ENCODE peak calls at places on chromosomes 1 and 21, in nine cellular contexts. One of them, this sample, is unnamed.

GRCh38 chr1:6259491-6260362 is 1.2 kb downstream of the GPR153 start:
- DNase-seq in adrenal gland: peak
- DNase-seq in DND-41: peak
- DNase-seq in heart right ventricle: peak
- DNase-seq in foreskin fibroblast: peak
- DNase-seq in heart left ventricle: peak
- DNase-seq in tibial nerve: peak
- DNase-seq in fibroblast of lung: peak
- DNase-seq in astrocyte of the cerebellum: no peak
- DNase-seq in this sample: peak

GRCh38 chr1:211324992-211325775 is 1.4 kb upstream of the TRAF5 start:
- DNase-seq in adrenal gland: no peak
- DNase-seq in DND-41: no peak
- DNase-seq in heart right ventricle: no peak
- DNase-seq in foreskin fibroblast: no peak
- DNase-seq in heart left ventricle: no peak
- DNase-seq in tibial nerve: no peak
- DNase-seq in fibroblast of lung: no peak
- DNase-seq in astrocyte of the cerebellum: no peak
- DNase-seq in this sample: no peak

GRCh38 chr1:116569776-116570357 is 959 bp downstream of the CD58 start:
- DNase-seq in adrenal gland: peak
- DNase-seq in DND-41: peak
- DNase-seq in heart right ventricle: peak
- DNase-seq in foreskin fibroblast: no peak
- DNase-seq in heart left ventricle: peak
- DNase-seq in tibial nerve: peak
- DNase-seq in fibroblast of lung: peak
- DNase-seq in astrocyte of the cerebellum: no peak
- DNase-seq in this sample: no peak

GRCh38 chr1:48006318-48006717 is 9.1 kb upstream of the TRABD2B start:
- DNase-seq in adrenal gland: no peak
- DNase-seq in DND-41: no peak
- DNase-seq in heart right ventricle: no peak
- DNase-seq in foreskin fibroblast: no peak
- DNase-seq in heart left ventricle: no peak
- DNase-seq in tibial nerve: no peak
- DNase-seq in fibroblast of lung: no peak
- DNase-seq in astrocyte of the cerebellum: no peak
- DNase-seq in this sample: no peak

GRCh38 chr21:45908536-45909237 is 72.9 kb upstream of the COL6A1 start:
- DNase-seq in adrenal gland: no peak
- DNase-seq in DND-41: no peak
- DNase-seq in heart right ventricle: no peak
- DNase-seq in foreskin fibroblast: no peak
- DNase-seq in heart left ventricle: no peak
- DNase-seq in tibial nerve: no peak
- DNase-seq in fibroblast of lung: no peak
- DNase-seq in astrocyte of the cerebellum: no peak
- DNase-seq in this sample: no peak

GRCh38 chr1:206445116-206445515 is 25.2 kb upstream of the IKBKE start:
- DNase-seq in adrenal gland: peak
- DNase-seq in DND-41: no peak
- DNase-seq in heart right ventricle: peak
- DNase-seq in foreskin fibroblast: peak
- DNase-seq in heart left ventricle: peak
- DNase-seq in tibial nerve: peak
- DNase-seq in fibroblast of lung: peak
- DNase-seq in astrocyte of the cerebellum: no peak
- DNase-seq in this sample: no peak

GRCh38 chr1:186747661-186748060 is 67.4 kb upstream of the PTGS2 start:
- DNase-seq in adrenal gland: no peak
- DNase-seq in DND-41: no peak
- DNase-seq in heart right ventricle: no peak
- DNase-seq in foreskin fibroblast: no peak
- DNase-seq in heart left ventricle: no peak
- DNase-seq in tibial nerve: no peak
- DNase-seq in fibroblast of lung: no peak
- DNase-seq in astrocyte of the cerebellum: no peak
- DNase-seq in this sample: no peak

GRCh38 chr1:175871647-175872046 is 128.3 kb upstream of the TNR start:
- DNase-seq in adrenal gland: no peak
- DNase-seq in DND-41: no peak
- DNase-seq in heart right ventricle: no peak
- DNase-seq in foreskin fibroblast: no peak
- DNase-seq in heart left ventricle: no peak
- DNase-seq in tibial nerve: no peak
- DNase-seq in fibroblast of lung: no peak
- DNase-seq in astrocyte of the cerebellum: no peak
- DNase-seq in this sample: no peak

GRCh38 chr1:93442276-93442675 is 5.6 kb upstream of the FNBP1L start:
- DNase-seq in adrenal gland: no peak
- DNase-seq in DND-41: no peak
- DNase-seq in heart right ventricle: no peak
- DNase-seq in foreskin fibroblast: peak
- DNase-seq in heart left ventricle: no peak
- DNase-seq in tibial nerve: no peak
- DNase-seq in fibroblast of lung: no peak
- DNase-seq in astrocyte of the cerebellum: no peak
- DNase-seq in this sample: no peak

GRCh38 chr1:176880954-176881595 is 283.4 kb downstream of the ASTN1 start:
- DNase-seq in adrenal gland: peak
- DNase-seq in DND-41: peak
- DNase-seq in heart right ventricle: peak
- DNase-seq in foreskin fibroblast: peak
- DNase-seq in heart left ventricle: peak
- DNase-seq in tibial nerve: peak
- DNase-seq in fibroblast of lung: peak
- DNase-seq in astrocyte of the cerebellum: peak
- DNase-seq in this sample: peak

GRCh38 chr21:32803651-32804050 is 32.1 kb upstream of the PAXBP1 start:
- DNase-seq in adrenal gland: no peak
- DNase-seq in DND-41: no peak
- DNase-seq in heart right ventricle: no peak
- DNase-seq in foreskin fibroblast: peak
- DNase-seq in heart left ventricle: no peak
- DNase-seq in tibial nerve: no peak
- DNase-seq in fibroblast of lung: peak
- DNase-seq in astrocyte of the cerebellum: no peak
- DNase-seq in this sample: peak

GRCh38 chr1:204435246-204435885 is 23.7 kb upstream of the PPP1R15B start:
- DNase-seq in adrenal gland: peak
- DNase-seq in DND-41: no peak
- DNase-seq in heart right ventricle: no peak
- DNase-seq in foreskin fibroblast: peak
- DNase-seq in heart left ventricle: no peak
- DNase-seq in tibial nerve: no peak
- DNase-seq in fibroblast of lung: peak
- DNase-seq in astrocyte of the cerebellum: no peak
- DNase-seq in this sample: no peak

GRCh38 chr1:185825556-185825955 is 91.4 kb downstream of the HMCN1 start:
- DNase-seq in adrenal gland: no peak
- DNase-seq in DND-41: no peak
- DNase-seq in heart right ventricle: no peak
- DNase-seq in foreskin fibroblast: no peak
- DNase-seq in heart left ventricle: no peak
- DNase-seq in tibial nerve: no peak
- DNase-seq in fibroblast of lung: peak
- DNase-seq in astrocyte of the cerebellum: peak
- DNase-seq in this sample: peak

GRCh38 chr1:223203011-223203410 is 60.0 kb upstream of the TLR5 start:
- DNase-seq in adrenal gland: no peak
- DNase-seq in DND-41: peak
- DNase-seq in heart right ventricle: no peak
- DNase-seq in foreskin fibroblast: no peak
- DNase-seq in heart left ventricle: no peak
- DNase-seq in tibial nerve: no peak
- DNase-seq in fibroblast of lung: no peak
- DNase-seq in astrocyte of the cerebellum: no peak
- DNase-seq in this sample: no peak

GRCh38 chr21:41830145-41830707 is 48.9 kb downstream of the PRDM15 start:
- DNase-seq in adrenal gland: no peak
- DNase-seq in DND-41: no peak
- DNase-seq in heart right ventricle: no peak
- DNase-seq in foreskin fibroblast: no peak
- DNase-seq in heart left ventricle: no peak
- DNase-seq in tibial nerve: no peak
- DNase-seq in fibroblast of lung: no peak
- DNase-seq in astrocyte of the cerebellum: no peak
- DNase-seq in this sample: no peak

GRCh38 chr1:226754097-226754496 is 15.0 kb upstream of the ITPKB start:
- DNase-seq in adrenal gland: no peak
- DNase-seq in DND-41: no peak
- DNase-seq in heart right ventricle: no peak
- DNase-seq in foreskin fibroblast: no peak
- DNase-seq in heart left ventricle: no peak
- DNase-seq in tibial nerve: no peak
- DNase-seq in fibroblast of lung: no peak
- DNase-seq in astrocyte of the cerebellum: no peak
- DNase-seq in this sample: no peak

GRCh38 chr1:47187226-47187925 is 2.5 kb downstream of the PDZK1IP1 start:
- DNase-seq in adrenal gland: no peak
- DNase-seq in DND-41: no peak
- DNase-seq in heart right ventricle: no peak
- DNase-seq in foreskin fibroblast: no peak
- DNase-seq in heart left ventricle: no peak
- DNase-seq in tibial nerve: no peak
- DNase-seq in fibroblast of lung: no peak
- DNase-seq in astrocyte of the cerebellum: no peak
- DNase-seq in this sample: no peak

GRCh38 chr1:15000030-15000429 is 153.5 kb upstream of the TMEM51 start:
- DNase-seq in adrenal gland: no peak
- DNase-seq in DND-41: no peak
- DNase-seq in heart right ventricle: no peak
- DNase-seq in foreskin fibroblast: peak
- DNase-seq in heart left ventricle: no peak
- DNase-seq in tibial nerve: no peak
- DNase-seq in fibroblast of lung: no peak
- DNase-seq in astrocyte of the cerebellum: no peak
- DNase-seq in this sample: no peak
- TF ChIP-seq CTCF in adrenal gland: no peak
- TF ChIP-seq CTCF in DND-41: no peak
- TF ChIP-seq CTCF in heart right ventricle: no peak
- TF ChIP-seq CTCF in foreskin fibroblast: no peak
- TF ChIP-seq CTCF in heart left ventricle: no peak
- TF ChIP-seq CTCF in tibial nerve: no peak
- TF ChIP-seq CTCF in fibroblast of lung: no peak
- TF ChIP-seq CTCF in astrocyte of the cerebellum: peak
- TF ChIP-seq CTCF in this sample: peak

GRCh38 chr1:103561612-103562395 is 9.6 kb upstream of the AMY2B start:
- DNase-seq in adrenal gland: no peak
- DNase-seq in DND-41: no peak
- DNase-seq in heart right ventricle: no peak
- DNase-seq in foreskin fibroblast: peak
- DNase-seq in heart left ventricle: no peak
- DNase-seq in tibial nerve: no peak
- DNase-seq in fibroblast of lung: no peak
- DNase-seq in astrocyte of the cerebellum: no peak
- DNase-seq in this sample: no peak
- H3K4me3 ChIP-seq in adrenal gland: no peak
- H3K4me3 ChIP-seq in DND-41: no peak
- H3K4me3 ChIP-seq in heart right ventricle: peak
- H3K4me3 ChIP-seq in foreskin fibroblast: no peak
- H3K4me3 ChIP-seq in heart left ventricle: no peak
- H3K4me3 ChIP-seq in tibial nerve: peak
- H3K4me3 ChIP-seq in fibroblast of lung: no peak
- H3K4me3 ChIP-seq in astrocyte of the cerebellum: no peak
- H3K4me3 ChIP-seq in this sample: no peak

GRCh38 chr1:17759114-17759513 is 4.0 kb downstream of the ACTL8 start:
- DNase-seq in adrenal gland: no peak
- DNase-seq in DND-41: peak
- DNase-seq in heart right ventricle: no peak
- DNase-seq in foreskin fibroblast: no peak
- DNase-seq in heart left ventricle: no peak
- DNase-seq in tibial nerve: no peak
- DNase-seq in fibroblast of lung: no peak
- DNase-seq in astrocyte of the cerebellum: no peak
- DNase-seq in this sample: no peak
- TF ChIP-seq CTCF in adrenal gland: no peak
- TF ChIP-seq CTCF in DND-41: peak
- TF ChIP-seq CTCF in heart right ventricle: no peak
- TF ChIP-seq CTCF in foreskin fibroblast: peak
- TF ChIP-seq CTCF in heart left ventricle: no peak
- TF ChIP-seq CTCF in tibial nerve: no peak
- TF ChIP-seq CTCF in fibroblast of lung: no peak
- TF ChIP-seq CTCF in astrocyte of the cerebellum: peak
- TF ChIP-seq CTCF in this sample: peak

GRCh38 chr1:53198241-53198651 is 1.6 kb downstream of the CPT2 start:
- DNase-seq in adrenal gland: no peak
- DNase-seq in DND-41: no peak
- DNase-seq in heart right ventricle: no peak
- DNase-seq in foreskin fibroblast: peak
- DNase-seq in heart left ventricle: no peak
- DNase-seq in tibial nerve: no peak
- DNase-seq in fibroblast of lung: no peak
- DNase-seq in astrocyte of the cerebellum: no peak
- DNase-seq in this sample: no peak
- H3K4me3 ChIP-seq in adrenal gland: no peak
- H3K4me3 ChIP-seq in DND-41: no peak
- H3K4me3 ChIP-seq in heart right ventricle: peak
- H3K4me3 ChIP-seq in foreskin fibroblast: peak
- H3K4me3 ChIP-seq in heart left ventricle: peak
- H3K4me3 ChIP-seq in tibial nerve: peak
- H3K4me3 ChIP-seq in fibroblast of lung: no peak
- H3K4me3 ChIP-seq in astrocyte of the cerebellum: no peak
- H3K4me3 ChIP-seq in this sample: no peak

DNA sequence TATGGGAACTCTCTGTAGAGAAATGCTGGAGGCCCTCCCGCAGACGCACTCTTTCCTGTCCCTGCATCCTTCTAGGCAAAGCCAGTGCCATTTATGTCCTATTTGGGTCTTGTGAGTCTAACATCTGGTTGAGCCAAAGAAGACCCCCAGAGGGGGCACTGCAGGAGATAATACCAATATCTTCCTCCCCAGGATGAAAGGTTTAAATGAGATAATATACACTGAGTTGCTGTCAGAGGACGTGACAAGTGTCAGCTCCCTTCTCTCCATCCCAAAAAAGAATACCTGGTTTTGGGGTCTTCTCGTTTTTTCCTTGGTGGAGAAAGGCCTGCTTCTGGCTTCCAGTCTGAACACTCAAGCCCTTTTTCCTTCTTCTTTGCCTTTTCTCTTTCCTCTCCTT is 7.6 kb downstream of the TCEA3 start:
- DNase-seq in adrenal gland: no peak
- DNase-seq in DND-41: no peak
- DNase-seq in heart right ventricle: no peak
- DNase-seq in foreskin fibroblast: no peak
- DNase-seq in heart left ventricle: no peak
- DNase-seq in tibial nerve: no peak
- DNase-seq in fibroblast of lung: no peak
- DNase-seq in astrocyte of the cerebellum: no peak
- DNase-seq in this sample: no peak
- TF ChIP-seq CTCF in adrenal gland: no peak
- TF ChIP-seq CTCF in DND-41: no peak
- TF ChIP-seq CTCF in heart right ventricle: no peak
- TF ChIP-seq CTCF in foreskin fibroblast: no peak
- TF ChIP-seq CTCF in heart left ventricle: no peak
- TF ChIP-seq CTCF in tibial nerve: no peak
- TF ChIP-seq CTCF in fibroblast of lung: no peak
- TF ChIP-seq CTCF in astrocyte of the cerebellum: no peak
- TF ChIP-seq CTCF in this sample: no peak

This sample was measured in astrocyte of the spinal cord.